ENCODE peak calls at places on chromosomes 2 and 18, in seven cellular contexts. One of them, this sample, is unnamed.

GRCh38 chr2:172086349-172087190 is 1.3 kb downstream of the DLX1 start:
- DNase-seq in GM23338: peak
- DNase-seq in activated CD8-positive, alpha-beta T cell treated with anti-CD3 and anti-CD28 coated beads for 36 hours: peak
- DNase-seq in psoas muscle: no peak
- DNase-seq in osteocyte: peak
- DNase-seq in astrocyte of the spinal cord: no peak
- DNase-seq in BE2C: no peak
- DNase-seq in this sample: peak

GRCh38 chr2:109647636-109648035 is 33.5 kb downstream of the SOWAHC start:
- DNase-seq in GM23338: no peak
- DNase-seq in activated CD8-positive, alpha-beta T cell treated with anti-CD3 and anti-CD28 coated beads for 36 hours: no peak
- DNase-seq in psoas muscle: no peak
- DNase-seq in osteocyte: no peak
- DNase-seq in astrocyte of the spinal cord: peak
- DNase-seq in BE2C: no peak
- DNase-seq in this sample: no peak

GRCh38 chr2:197502201-197502600 is 2.0 kb downstream of the HSPE1 start:
- DNase-seq in GM23338: no peak
- DNase-seq in activated CD8-positive, alpha-beta T cell treated with anti-CD3 and anti-CD28 coated beads for 36 hours: no peak
- DNase-seq in psoas muscle: no peak
- DNase-seq in osteocyte: no peak
- DNase-seq in astrocyte of the spinal cord: no peak
- DNase-seq in BE2C: no peak
- DNase-seq in this sample: no peak

GRCh38 chr18:3151379-3152264 is 68.1 kb downstream of the MYOM1 start:
- DNase-seq in GM23338: peak
- DNase-seq in activated CD8-positive, alpha-beta T cell treated with anti-CD3 and anti-CD28 coated beads for 36 hours: no peak
- DNase-seq in psoas muscle: no peak
- DNase-seq in osteocyte: no peak
- DNase-seq in astrocyte of the spinal cord: peak
- DNase-seq in BE2C: no peak
- DNase-seq in this sample: peak

GRCh38 chr2:236172866-236173733 is 4.9 kb upstream of the GBX2 start:
- DNase-seq in GM23338: peak
- DNase-seq in activated CD8-positive, alpha-beta T cell treated with anti-CD3 and anti-CD28 coated beads for 36 hours: no peak
- DNase-seq in psoas muscle: no peak
- DNase-seq in osteocyte: no peak
- DNase-seq in astrocyte of the spinal cord: no peak
- DNase-seq in BE2C: no peak
- DNase-seq in this sample: peak

GRCh38 chr2:135874966-135875365 is 1.3 kb downstream of the MCM6 start:
- DNase-seq in GM23338: no peak
- DNase-seq in activated CD8-positive, alpha-beta T cell treated with anti-CD3 and anti-CD28 coated beads for 36 hours: no peak
- DNase-seq in psoas muscle: no peak
- DNase-seq in osteocyte: no peak
- DNase-seq in astrocyte of the spinal cord: no peak
- DNase-seq in BE2C: no peak
- DNase-seq in this sample: no peak

GRCh38 chr2:98269274-98269673 is 77.0 kb upstream of the CNGA3 start:
- DNase-seq in GM23338: peak
- DNase-seq in activated CD8-positive, alpha-beta T cell treated with anti-CD3 and anti-CD28 coated beads for 36 hours: peak
- DNase-seq in psoas muscle: no peak
- DNase-seq in osteocyte: no peak
- DNase-seq in astrocyte of the spinal cord: peak
- DNase-seq in BE2C: no peak
- DNase-seq in this sample: peak

GRCh38 chr2:131034122-131035051 is 58.9 kb downstream of the FAM168B start:
- DNase-seq in GM23338: peak
- DNase-seq in activated CD8-positive, alpha-beta T cell treated with anti-CD3 and anti-CD28 coated beads for 36 hours: peak
- DNase-seq in psoas muscle: no peak
- DNase-seq in osteocyte: peak
- DNase-seq in astrocyte of the spinal cord: no peak
- DNase-seq in BE2C: peak
- DNase-seq in this sample: no peak

GRCh38 chr18:22637787-22638186 is 220.1 kb upstream of the CTAGE1 start:
- DNase-seq in GM23338: no peak
- DNase-seq in activated CD8-positive, alpha-beta T cell treated with anti-CD3 and anti-CD28 coated beads for 36 hours: no peak
- DNase-seq in psoas muscle: no peak
- DNase-seq in osteocyte: no peak
- DNase-seq in astrocyte of the spinal cord: peak
- DNase-seq in BE2C: no peak
- DNase-seq in this sample: no peak

GRCh38 chr2:120959426-120959825 is 223.8 kb downstream of the GLI2 start:
- DNase-seq in GM23338: no peak
- DNase-seq in activated CD8-positive, alpha-beta T cell treated with anti-CD3 and anti-CD28 coated beads for 36 hours: no peak
- DNase-seq in psoas muscle: no peak
- DNase-seq in osteocyte: no peak
- DNase-seq in astrocyte of the spinal cord: peak
- DNase-seq in BE2C: no peak
- DNase-seq in this sample: no peak

GRCh38 chr2:179422037-179422643 is 157.5 kb upstream of the SESTD1 start:
- DNase-seq in GM23338: peak
- DNase-seq in activated CD8-positive, alpha-beta T cell treated with anti-CD3 and anti-CD28 coated beads for 36 hours: peak
- DNase-seq in psoas muscle: peak
- DNase-seq in osteocyte: no peak
- DNase-seq in astrocyte of the spinal cord: peak
- DNase-seq in BE2C: peak
- DNase-seq in this sample: peak

GRCh38 chr2:232027530-232027929 is 66.0 kb downstream of the DIS3L2 start:
- DNase-seq in GM23338: no peak
- DNase-seq in activated CD8-positive, alpha-beta T cell treated with anti-CD3 and anti-CD28 coated beads for 36 hours: no peak
- DNase-seq in psoas muscle: no peak
- DNase-seq in osteocyte: no peak
- DNase-seq in astrocyte of the spinal cord: no peak
- DNase-seq in BE2C: no peak
- DNase-seq in this sample: no peak

GRCh38 chr2:161954103-161954502 is 119.9 kb downstream of the DPP4 start:
- DNase-seq in GM23338: no peak
- DNase-seq in activated CD8-positive, alpha-beta T cell treated with anti-CD3 and anti-CD28 coated beads for 36 hours: peak
- DNase-seq in psoas muscle: no peak
- DNase-seq in osteocyte: no peak
- DNase-seq in astrocyte of the spinal cord: no peak
- DNase-seq in BE2C: no peak
- DNase-seq in this sample: no peak

GRCh38 chr2:129862668-129863067 is 116.8 kb upstream of the RAB6C start:
- DNase-seq in GM23338: peak
- DNase-seq in activated CD8-positive, alpha-beta T cell treated with anti-CD3 and anti-CD28 coated beads for 36 hours: no peak
- DNase-seq in psoas muscle: no peak
- DNase-seq in osteocyte: no peak
- DNase-seq in astrocyte of the spinal cord: no peak
- DNase-seq in BE2C: no peak
- DNase-seq in this sample: no peak

GRCh38 chr2:222622900-222623299 is 33.0 kb downstream of the FARSB start:
- DNase-seq in GM23338: no peak
- DNase-seq in activated CD8-positive, alpha-beta T cell treated with anti-CD3 and anti-CD28 coated beads for 36 hours: no peak
- DNase-seq in psoas muscle: no peak
- DNase-seq in osteocyte: no peak
- DNase-seq in astrocyte of the spinal cord: no peak
- DNase-seq in BE2C: no peak
- DNase-seq in this sample: no peak
- TF ChIP-seq CTCF in GM23338: no peak
- TF ChIP-seq CTCF in activated CD8-positive, alpha-beta T cell treated with anti-CD3 and anti-CD28 coated beads for 36 hours: no peak
- TF ChIP-seq CTCF in psoas muscle: no peak
- TF ChIP-seq CTCF in osteocyte: no peak
- TF ChIP-seq CTCF in astrocyte of the spinal cord: no peak
- TF ChIP-seq CTCF in BE2C: no peak
- TF ChIP-seq CTCF in this sample: no peak

GRCh38 chr2:37342636-37343211 is 1.7 kb upstream of the QPCT start:
- DNase-seq in GM23338: peak
- DNase-seq in activated CD8-positive, alpha-beta T cell treated with anti-CD3 and anti-CD28 coated beads for 36 hours: no peak
- DNase-seq in psoas muscle: no peak
- DNase-seq in osteocyte: no peak
- DNase-seq in astrocyte of the spinal cord: no peak
- DNase-seq in BE2C: peak
- DNase-seq in this sample: no peak
- TF ChIP-seq CTCF in GM23338: no peak
- TF ChIP-seq CTCF in activated CD8-positive, alpha-beta T cell treated with anti-CD3 and anti-CD28 coated beads for 36 hours: no peak
- TF ChIP-seq CTCF in psoas muscle: no peak
- TF ChIP-seq CTCF in osteocyte: no peak
- TF ChIP-seq CTCF in astrocyte of the spinal cord: no peak
- TF ChIP-seq CTCF in BE2C: no peak
- TF ChIP-seq CTCF in this sample: no peak

GRCh38 chr18:48952287-48953095 is 1.7 kb upstream of the SMAD7 start:
- DNase-seq in GM23338: peak
- DNase-seq in activated CD8-positive, alpha-beta T cell treated with anti-CD3 and anti-CD28 coated beads for 36 hours: peak
- DNase-seq in psoas muscle: peak
- DNase-seq in osteocyte: peak
- DNase-seq in astrocyte of the spinal cord: peak
- DNase-seq in BE2C: peak
- DNase-seq in this sample: peak

GRCh38 chr18:48953096-48953706 is 2.4 kb upstream of the SMAD7 start:
- DNase-seq in GM23338: no peak
- DNase-seq in activated CD8-positive, alpha-beta T cell treated with anti-CD3 and anti-CD28 coated beads for 36 hours: no peak
- DNase-seq in psoas muscle: no peak
- DNase-seq in osteocyte: no peak
- DNase-seq in astrocyte of the spinal cord: no peak
- DNase-seq in BE2C: no peak
- DNase-seq in this sample: no peak

GRCh38 chr18:48949606-48950535 is 894 bp downstream of the SMAD7 start:
- DNase-seq in GM23338: peak
- DNase-seq in activated CD8-positive, alpha-beta T cell treated with anti-CD3 and anti-CD28 coated beads for 36 hours: peak
- DNase-seq in psoas muscle: no peak
- DNase-seq in osteocyte: no peak
- DNase-seq in astrocyte of the spinal cord: peak
- DNase-seq in BE2C: peak
- DNase-seq in this sample: peak

GRCh38 chr18:48950536-48951447 is at the start of gene SMAD7:
- DNase-seq in GM23338: no peak
- DNase-seq in activated CD8-positive, alpha-beta T cell treated with anti-CD3 and anti-CD28 coated beads for 36 hours: peak
- DNase-seq in psoas muscle: peak
- DNase-seq in osteocyte: no peak
- DNase-seq in astrocyte of the spinal cord: peak
- DNase-seq in BE2C: no peak
- DNase-seq in this sample: peak

DNA sequence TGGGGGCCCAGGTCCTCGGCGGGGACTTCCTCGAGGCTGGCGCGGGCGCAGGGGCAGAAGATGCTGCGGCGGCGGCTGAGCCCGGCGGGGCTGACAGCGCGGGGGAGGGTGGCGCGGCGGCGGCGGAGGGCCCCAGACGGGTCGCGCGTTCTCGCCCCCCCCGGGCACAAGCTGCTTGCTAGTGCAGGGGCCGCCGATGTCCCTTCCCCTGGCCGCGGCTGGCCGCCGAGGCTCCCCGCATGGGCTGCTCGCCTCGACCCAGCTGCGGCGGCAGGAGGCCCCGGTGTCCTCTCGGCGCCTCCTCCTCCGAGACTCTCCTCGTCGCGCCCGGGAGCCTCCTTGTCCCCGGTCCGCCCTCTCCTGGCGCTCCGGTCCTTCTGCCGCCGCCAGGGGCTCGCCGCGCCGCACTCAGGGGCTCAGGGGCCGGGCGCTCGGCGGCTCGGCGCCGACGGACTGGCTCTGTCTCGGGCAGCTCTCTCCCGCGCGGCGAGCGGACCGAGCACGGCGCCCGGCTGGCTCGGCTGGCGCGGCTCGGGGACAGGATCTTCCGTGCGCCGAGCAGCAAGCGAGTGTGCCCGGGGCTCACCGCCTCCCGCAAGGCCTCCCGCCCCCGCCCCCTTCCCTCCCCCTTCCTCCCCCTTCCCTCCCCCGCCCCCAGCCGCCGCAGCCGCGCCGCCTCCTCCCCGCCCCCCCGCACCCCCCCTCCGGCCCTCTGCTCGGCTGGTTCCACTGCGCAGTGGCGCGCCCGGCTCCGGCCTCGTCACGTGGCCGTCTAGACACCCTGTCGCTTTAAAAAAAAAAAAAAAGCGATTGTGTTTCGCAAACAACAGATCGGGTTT is 902 bp upstream of the SMAD7 start:
- DNase-seq in GM23338: peak
- DNase-seq in activated CD8-positive, alpha-beta T cell treated with anti-CD3 and anti-CD28 coated beads for 36 hours: peak
- DNase-seq in psoas muscle: peak
- DNase-seq in osteocyte: peak
- DNase-seq in astrocyte of the spinal cord: peak
- DNase-seq in BE2C: peak
- DNase-seq in this sample: peak
- TF ChIP-seq CTCF in GM23338: no peak
- TF ChIP-seq CTCF in activated CD8-positive, alpha-beta T cell treated with anti-CD3 and anti-CD28 coated beads for 36 hours: no peak
- TF ChIP-seq CTCF in psoas muscle: peak
- TF ChIP-seq CTCF in osteocyte: peak
- TF ChIP-seq CTCF in astrocyte of the spinal cord: peak
- TF ChIP-seq CTCF in BE2C: no peak
- TF ChIP-seq CTCF in this sample: peak

GRCh38 chr2:216318470-216318869 is 53.8 kb downstream of the MARCHF4 start:
- DNase-seq in GM23338: peak
- DNase-seq in activated CD8-positive, alpha-beta T cell treated with anti-CD3 and anti-CD28 coated beads for 36 hours: no peak
- DNase-seq in psoas muscle: no peak
- DNase-seq in osteocyte: no peak
- DNase-seq in astrocyte of the spinal cord: no peak
- DNase-seq in BE2C: no peak
- DNase-seq in this sample: no peak

GRCh38 chr2:216319771-216320170 is 52.5 kb downstream of the MARCHF4 start:
- DNase-seq in GM23338: peak
- DNase-seq in activated CD8-positive, alpha-beta T cell treated with anti-CD3 and anti-CD28 coated beads for 36 hours: no peak
- DNase-seq in psoas muscle: no peak
- DNase-seq in osteocyte: no peak
- DNase-seq in astrocyte of the spinal cord: no peak
- DNase-seq in BE2C: no peak
- DNase-seq in this sample: no peak

GRCh38 chr2:216317831-216318230 is 54.5 kb downstream of the MARCHF4 start:
- DNase-seq in GM23338: no peak
- DNase-seq in activated CD8-positive, alpha-beta T cell treated with anti-CD3 and anti-CD28 coated beads for 36 hours: no peak
- DNase-seq in psoas muscle: no peak
- DNase-seq in osteocyte: no peak
- DNase-seq in astrocyte of the spinal cord: no peak
- DNase-seq in BE2C: no peak
- DNase-seq in this sample: no peak

GRCh38 chr2:216316743-216317142 is 55.5 kb downstream of the MARCHF4 start:
- DNase-seq in GM23338: no peak
- DNase-seq in activated CD8-positive, alpha-beta T cell treated with anti-CD3 and anti-CD28 coated beads for 36 hours: no peak
- DNase-seq in psoas muscle: no peak
- DNase-seq in osteocyte: no peak
- DNase-seq in astrocyte of the spinal cord: peak
- DNase-seq in BE2C: no peak
- DNase-seq in this sample: no peak

GRCh38 chr2:216320852-216321251 is 51.4 kb downstream of the MARCHF4 start:
- DNase-seq in GM23338: no peak
- DNase-seq in activated CD8-positive, alpha-beta T cell treated with anti-CD3 and anti-CD28 coated beads for 36 hours: no peak
- DNase-seq in psoas muscle: no peak
- DNase-seq in osteocyte: no peak
- DNase-seq in astrocyte of the spinal cord: no peak
- DNase-seq in BE2C: no peak
- DNase-seq in this sample: no peak
- TF ChIP-seq CTCF in GM23338: no peak
- TF ChIP-seq CTCF in activated CD8-positive, alpha-beta T cell treated with anti-CD3 and anti-CD28 coated beads for 36 hours: no peak
- TF ChIP-seq CTCF in psoas muscle: no peak
- TF ChIP-seq CTCF in osteocyte: no peak
- TF ChIP-seq CTCF in astrocyte of the spinal cord: no peak
- TF ChIP-seq CTCF in BE2C: no peak
- TF ChIP-seq CTCF in this sample: no peak

GRCh38 chr2:221104391-221104811 is 467.7 kb downstream of the EPHA4 start:
- DNase-seq in GM23338: peak
- DNase-seq in activated CD8-positive, alpha-beta T cell treated with anti-CD3 and anti-CD28 coated beads for 36 hours: no peak
- DNase-seq in psoas muscle: peak
- DNase-seq in osteocyte: no peak
- DNase-seq in astrocyte of the spinal cord: peak
- DNase-seq in BE2C: no peak
- DNase-seq in this sample: no peak
- TF ChIP-seq CTCF in GM23338: no peak
- TF ChIP-seq CTCF in activated CD8-positive, alpha-beta T cell treated with anti-CD3 and anti-CD28 coated beads for 36 hours: no peak
- TF ChIP-seq CTCF in psoas muscle: peak
- TF ChIP-seq CTCF in osteocyte: no peak
- TF ChIP-seq CTCF in astrocyte of the spinal cord: peak
- TF ChIP-seq CTCF in BE2C: no peak
- TF ChIP-seq CTCF in this sample: no peak